ENCODE peak calls at places on chromosomes 4 and X, in eight cellular contexts. J is MM.1S, X is pancreas, U is OCI-LY7, G is HepG2, H is stomach, S is fibroblast of the aortic adventitia, C is neural progenitor cell. O is an unnamed sample.

GRCh38 chr4:25667931-25668557 is 12.4 kb downstream of the SLC34A2 start:
- DNase-seq in U (no peak), J (no peak), C (peak), G (peak), X (no peak), H (no peak), S (peak), O (no peak)

GRCh38 chr4:72505314-72505744 is 63.7 kb downstream of the ADAMTS3 start:
- DNase-seq in C (peak), S (peak), H (no peak), U (peak), J (peak), X (peak), G (peak), O (peak)

GRCh38 chrX:22424141-22424915 is 151.6 kb downstream of the CBLL2 start:
- DNase-seq in G (no peak), J (no peak), C (no peak), U (no peak), X (no peak), S (no peak), H (no peak), O (no peak)

GRCh38 chr4:42720514-42720913 is 63.6 kb upstream of the ATP8A1 start:
- DNase-seq in G (no peak), X (no peak), C (no peak), S (no peak), H (no peak), U (no peak), J (no peak), O (no peak)

GRCh38 chrX:46433892-46434291 is 111.3 kb downstream of the ZNF674 start:
- DNase-seq in U (no peak), H (no peak), G (no peak), C (no peak), S (peak), X (no peak), J (no peak), O (no peak)

GRCh38 chr4:145299380-145300076 is 119.1 kb upstream of the OTUD4 start:
- DNase-seq in G (peak), U (peak), S (peak), J (peak), X (no peak), H (no peak), C (no peak), O (peak)

GRCh38 chr4:51895816-51896408 is 53.0 kb downstream of the DCUN1D4 start:
- DNase-seq in C (peak), G (peak), H (peak), X (no peak), S (peak), J (peak), U (peak), O (peak)

GRCh38 chr4:32985256-32985655 is 2265.1 kb downstream of the PCDH7 start:
- DNase-seq in G (no peak), S (no peak), H (no peak), U (no peak), C (no peak), J (no peak), X (no peak), O (no peak)

GRCh38 chr4:48141048-48141447 is 7.0 kb upstream of the TXK start:
- DNase-seq in C (peak), H (no peak), G (peak), S (peak), J (peak), X (no peak), U (peak), O (peak)

GRCh38 chr4:67568820-67569219 is 10.3 kb downstream of the STAP1 start:
- DNase-seq in X (no peak), U (no peak), G (no peak), H (no peak), C (no peak), J (no peak), S (no peak), O (no peak)

GRCh38 chrX:2497961-2498780 is 2.6 kb downstream of the DHRSX start:
- DNase-seq in G (peak), J (no peak), S (peak), C (no peak), X (no peak), H (peak), U (no peak), O (no peak)

GRCh38 chrX:71859637-71860036 is 51.0 kb upstream of the NHSL2 start:
- DNase-seq in G (peak), S (peak), U (peak), H (no peak), X (no peak), C (peak), J (peak), O (peak)

GRCh38 chr4:42172921-42173320 is 20.5 kb upstream of the BEND4 start:
- DNase-seq in J (no peak), G (no peak), S (peak), U (no peak), H (no peak), C (no peak), X (no peak), O (no peak)

GRCh38 chr4:62940229-62940628 is 1469.0 kb downstream of the TECRL start:
- DNase-seq in U (no peak), C (no peak), J (no peak), H (no peak), G (peak), S (no peak), X (no peak), O (no peak)

GRCh38 chr4:151993521-151993920 is 232.7 kb upstream of the GATB start:
- DNase-seq in C (no peak), U (no peak), H (no peak), J (no peak), G (no peak), S (no peak), X (no peak), O (no peak)

GRCh38 chr4:109672173-109672572 is 31.1 kb downstream of the CASP6 start:
- DNase-seq in J (no peak), S (no peak), H (no peak), X (no peak), C (no peak), U (no peak), G (no peak), O (no peak)

GRCh38 chr4:52202931-52203330 is 151.8 kb downstream of the SPATA18 start:
- DNase-seq in J (no peak), X (no peak), H (no peak), G (no peak), S (no peak), U (no peak), C (no peak), O (no peak)

GRCh38 chr4:25915359-25915716 is 1.3 kb downstream of the SMIM20 start:
- DNase-seq in S (peak), C (no peak), H (no peak), J (no peak), G (no peak), X (no peak), U (no peak), O (no peak)

GRCh38 chr4:20368926-20369325 is 117.2 kb downstream of the SLIT2 start:
- DNase-seq in U (no peak), H (no peak), X (no peak), S (peak), G (no peak), J (no peak), C (no peak), O (no peak)

GRCh38 chr4:175772170-175772685 is 39.8 kb downstream of the GPM6A start:
- DNase-seq in S (no peak), U (no peak), G (no peak), X (no peak), C (peak), J (no peak), H (no peak), O (no peak)

GRCh38 chr4:101418055-101418454 is 70.7 kb upstream of the PPP3CA start:
- DNase-seq in X (no peak), J (peak), H (no peak), C (no peak), G (no peak), S (no peak), U (no peak), O (peak)

GRCh38 chr4:139171878-139172691 is 4.9 kb downstream of the ELF2 start:
- DNase-seq in C (no peak), J (no peak), G (peak), S (peak), U (no peak), H (no peak), X (no peak), O (no peak)

GRCh38 chr4:103994059-103994458 is 274.3 kb upstream of the TACR3 start:
- DNase-seq in G (peak), H (no peak), U (no peak), C (peak), X (no peak), S (no peak), J (peak), O (peak)

GRCh38 chrX:86421771-86422170 is 273.5 kb downstream of the DACH2 start:
- DNase-seq in C (no peak), G (no peak), S (no peak), H (no peak), J (no peak), X (no peak), U (no peak), O (no peak)

GRCh38 chr4:174120446-174121142 is 162.9 kb downstream of the FBXO8 start:
- DNase-seq in H (no peak), C (peak), U (peak), S (peak), J (peak), X (no peak), G (peak), O (peak)

GRCh38 chr4:2931765-2932560 is 31.2 kb downstream of the NOP14 start:
- DNase-seq in U (peak), C (no peak), H (peak), S (no peak), J (no peak), G (no peak), X (peak), O (peak)

GRCh38 chr4:56870927-56871326 is 36.8 kb upstream of the REST start:
- DNase-seq in H (no peak), G (no peak), U (no peak), J (no peak), X (no peak), S (peak), C (no peak), O (no peak)

GRCh38 chr4:132572210-132572609 is 576.9 kb upstream of the PCDH10 start:
- DNase-seq in J (no peak), H (no peak), U (no peak), X (no peak), G (no peak), S (peak), C (no peak), O (no peak)

GRCh38 chrX:10833299-10834169 is 213.1 kb upstream of the MID1 start:
- DNase-seq in J (no peak), X (peak), C (peak), U (no peak), G (peak), S (peak), H (peak), O (no peak)

GRCh38 chr4:186643501-186644315 is 79.9 kb downstream of the FAT1 start:
- DNase-seq in H (no peak), J (no peak), G (peak), C (no peak), X (no peak), U (no peak), S (peak), O (no peak)

GRCh38 chr4:60865238-60865637 is 334.9 kb upstream of the ADGRL3 start:
- DNase-seq in H (no peak), S (no peak), C (peak), J (no peak), U (no peak), G (no peak), X (no peak), O (no peak)

GRCh38 chr4:170581322-170581721 is 491.6 kb upstream of the AADAT start:
- DNase-seq in C (peak), G (no peak), X (no peak), U (no peak), S (no peak), J (peak), H (no peak), O (no peak)

GRCh38 chr4:53589511-53589910 is 1.8 kb downstream of the LNX1 start:
- DNase-seq in J (no peak), U (no peak), G (no peak), H (no peak), X (no peak), S (peak), C (no peak), O (no peak)

DNA sequence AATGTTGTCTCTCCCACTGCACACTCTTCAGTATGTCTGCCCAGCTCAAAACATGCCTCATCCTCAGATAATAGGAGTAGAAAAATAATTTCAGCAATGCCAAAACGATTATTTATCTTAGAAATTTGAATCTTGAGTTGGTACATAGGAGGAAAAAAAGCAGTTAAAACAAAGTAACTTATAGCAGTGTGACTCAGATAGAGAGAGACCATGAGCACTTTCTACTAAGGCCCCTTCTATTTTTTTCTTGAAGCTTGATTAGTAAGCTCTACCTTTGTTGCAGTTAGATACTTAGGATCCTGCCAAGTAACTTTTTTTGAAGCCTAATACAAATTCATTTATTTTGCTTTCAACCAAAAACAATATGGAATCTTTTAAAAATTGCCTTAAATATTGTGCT is 212.3 kb downstream of the MAD2L1 start:
- DNase-seq in J (no peak), S (no peak), H (no peak), X (no peak), C (no peak), U (no peak), G (no peak), O (no peak)
- TF ChIP-seq CTCF in J (no peak), S (no peak), H (no peak), X (no peak), C (no peak), U (no peak), G (no peak), O (no peak)

DNA sequence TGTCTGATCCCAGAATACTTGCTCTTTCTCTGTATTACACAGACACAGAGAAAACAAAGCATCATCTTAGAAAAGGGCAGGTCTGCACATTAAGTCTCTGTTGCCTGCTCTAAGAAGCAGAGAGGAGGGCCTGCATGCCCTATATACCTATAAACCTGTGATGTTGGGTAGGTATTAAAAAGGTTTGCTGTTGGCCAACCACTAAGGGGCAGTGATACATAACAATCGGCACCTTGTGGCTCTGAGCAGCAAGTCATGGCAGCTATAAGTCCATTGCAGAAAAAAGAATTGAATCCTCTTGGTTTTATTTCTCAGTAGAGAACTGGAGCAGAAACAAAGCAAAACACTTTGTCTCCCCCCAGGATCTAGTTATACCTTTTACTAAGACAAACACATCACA is 1364.4 kb downstream of the STIM2 start:
- DNase-seq in G (no peak), S (peak), X (no peak), H (no peak), C (peak), J (peak), U (peak), O (no peak)
- TF ChIP-seq CTCF in G (no peak), S (peak), X (no peak), H (no peak), C (peak), J (peak), U (peak), O (no peak)

DNA sequence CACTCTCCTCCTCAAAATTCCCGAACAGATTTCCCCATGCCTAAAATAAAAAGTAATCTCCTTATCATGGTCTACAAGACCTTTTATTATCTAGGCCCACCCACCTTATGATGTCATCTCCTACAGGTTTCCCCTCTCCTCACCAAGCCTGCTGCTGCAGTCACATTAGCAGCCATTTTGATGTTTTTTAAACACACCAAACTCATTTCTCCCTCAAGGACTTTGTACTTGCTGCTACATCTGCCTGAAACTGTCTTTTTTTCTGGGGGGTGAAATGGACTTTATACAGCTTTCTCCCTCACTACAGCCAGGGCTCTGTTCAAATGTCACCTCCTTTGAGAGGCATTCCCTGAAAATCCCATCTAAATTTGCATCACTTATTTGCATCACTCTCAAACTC is 90.2 kb upstream of the TAB3 start:
- DNase-seq in C (no peak), G (peak), X (no peak), J (no peak), S (no peak), H (no peak), U (no peak), O (no peak)
- TF ChIP-seq CTCF in C (no peak), G (no peak), X (no peak), J (no peak), S (no peak), H (no peak), U (no peak), O (no peak)

GRCh38 chrX:20001615-20002014 is 10.8 kb upstream of the BCLAF3 start:
- DNase-seq in C (peak), S (no peak), G (no peak), X (no peak), J (no peak), H (no peak), U (no peak), O (no peak)
- TF ChIP-seq CTCF in C (peak), S (no peak), G (peak), X (no peak), J (no peak), H (no peak), U (no peak), O (no peak)

GRCh38 chr4:5638976-5639375 is 69.4 kb downstream of the EVC2 start:
- DNase-seq in X (no peak), C (no peak), H (no peak), S (peak), U (no peak), G (no peak), J (no peak), O (no peak)
- TF ChIP-seq CTCF in X (no peak), C (no peak), H (no peak), S (no peak), U (no peak), G (no peak), J (no peak), O (no peak)

GRCh38 chr4:177574446-177574845 is 132.2 kb upstream of the AGA start:
- DNase-seq in U (no peak), J (no peak), X (no peak), S (peak), H (no peak), G (no peak), C (no peak), O (no peak)

GRCh38 chr4:177583000-177583399 is 140.8 kb upstream of the AGA start:
- DNase-seq in U (no peak), X (no peak), J (no peak), C (no peak), G (no peak), S (peak), H (no peak), O (no peak)

DNA sequence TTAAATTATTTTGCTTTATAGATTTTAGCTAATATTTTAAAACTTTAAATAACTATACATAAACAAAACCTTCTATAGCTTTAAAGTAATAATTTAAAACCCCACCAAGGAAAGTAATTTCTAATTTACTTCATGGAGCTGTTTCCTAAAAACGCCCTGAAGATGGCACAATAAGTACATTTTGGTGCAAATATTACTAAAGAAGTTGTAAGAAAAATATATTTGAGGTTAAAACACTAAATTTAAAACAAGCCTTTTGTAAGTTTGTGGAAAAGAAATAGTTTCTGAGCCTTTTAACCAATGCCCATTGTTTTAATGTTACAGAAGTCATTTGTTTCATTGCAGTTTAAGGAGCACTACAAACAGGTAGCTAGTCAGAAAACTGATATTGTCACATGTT is 137.4 kb upstream of the AGA start:
- DNase-seq in X (no peak), C (no peak), J (no peak), H (no peak), G (no peak), U (no peak), S (no peak), O (no peak)
- TF ChIP-seq CTCF in X (peak), C (peak), J (peak), H (no peak), G (no peak), U (peak), S (no peak), O (peak)

GRCh38 chrX:40314070-40314469 is 216.3 kb upstream of the BCOR start:
- DNase-seq in G (no peak), S (no peak), C (peak), J (no peak), X (no peak), U (no peak), H (no peak), O (no peak)
- TF ChIP-seq CTCF in G (peak), S (no peak), C (peak), J (no peak), X (no peak), U (peak), H (no peak), O (no peak)

O was measured in GM13976.